ENCODE peak calls at places on chromosomes 13 and 19, in ten cellular contexts. One of them, this sample, is unnamed.

GRCh38 chr19:47821460-47822020 is at the start of gene CRX:
- DNase-seq in colonic mucosa: no peak
- DNase-seq in CD4-positive, CD25-positive, alpha-beta regulatory T cell: no peak
- DNase-seq in cardiac muscle cell: no peak
- DNase-seq in fibroblast of lung: no peak
- DNase-seq in HCT116: no peak
- DNase-seq in psoas muscle: no peak
- DNase-seq in mammary epithelial cell: no peak
- DNase-seq in SK-N-MC: no peak
- DNase-seq in breast epithelium: no peak
- DNase-seq in this sample: no peak

GRCh38 chr19:7500811-7501450 is 12.1 kb upstream of the PEX11G start:
- DNase-seq in colonic mucosa: peak; percentile 77
- DNase-seq in CD4-positive, CD25-positive, alpha-beta regulatory T cell: no peak
- DNase-seq in cardiac muscle cell: no peak
- DNase-seq in fibroblast of lung: peak; percentile 73
- DNase-seq in HCT116: peak; percentile 78
- DNase-seq in psoas muscle: no peak
- DNase-seq in mammary epithelial cell: peak; percentile 72
- DNase-seq in SK-N-MC: no peak
- DNase-seq in breast epithelium: no peak
- DNase-seq in this sample: no peak

GRCh38 chr13:54433511-54434206 is 1405.0 kb downstream of the OLFM4 start:
- DNase-seq in colonic mucosa: no peak
- DNase-seq in CD4-positive, CD25-positive, alpha-beta regulatory T cell: no peak
- DNase-seq in cardiac muscle cell: no peak
- DNase-seq in fibroblast of lung: no peak
- DNase-seq in HCT116: no peak
- DNase-seq in psoas muscle: no peak
- DNase-seq in mammary epithelial cell: no peak
- DNase-seq in SK-N-MC: no peak
- DNase-seq in breast epithelium: no peak
- DNase-seq in this sample: no peak

GRCh38 chr13:57629821-57630235 is 1.7 kb upstream of the PCDH17 start:
- DNase-seq in colonic mucosa: peak; percentile 40
- DNase-seq in CD4-positive, CD25-positive, alpha-beta regulatory T cell: peak; percentile 12
- DNase-seq in cardiac muscle cell: peak; percentile 84
- DNase-seq in fibroblast of lung: peak; percentile 93
- DNase-seq in HCT116: no peak
- DNase-seq in psoas muscle: peak; percentile 82
- DNase-seq in mammary epithelial cell: no peak
- DNase-seq in SK-N-MC: no peak
- DNase-seq in breast epithelium: no peak
- DNase-seq in this sample: peak; percentile 41

GRCh38 chr13:113493315-113493951 is 2.9 kb upstream of the DCUN1D2 start:
- DNase-seq in colonic mucosa: peak; percentile 45
- DNase-seq in CD4-positive, CD25-positive, alpha-beta regulatory T cell: no peak
- DNase-seq in cardiac muscle cell: peak; percentile 93
- DNase-seq in fibroblast of lung: peak; percentile 97
- DNase-seq in HCT116: peak; percentile 85
- DNase-seq in psoas muscle: no peak
- DNase-seq in mammary epithelial cell: peak; percentile 88
- DNase-seq in SK-N-MC: no peak
- DNase-seq in breast epithelium: no peak
- DNase-seq in this sample: no peak

GRCh38 chr19:8611391-8611883 is 922 bp upstream of the ADAMTS10 start:
- DNase-seq in colonic mucosa: peak; percentile 32
- DNase-seq in CD4-positive, CD25-positive, alpha-beta regulatory T cell: no peak
- DNase-seq in cardiac muscle cell: peak; percentile 32
- DNase-seq in fibroblast of lung: peak; percentile 35
- DNase-seq in HCT116: no peak
- DNase-seq in psoas muscle: peak; percentile 69
- DNase-seq in mammary epithelial cell: no peak
- DNase-seq in SK-N-MC: no peak
- DNase-seq in breast epithelium: no peak
- DNase-seq in this sample: peak; percentile 31

GRCh38 chr19:51807925-51808324 is 13.0 kb downstream of the FPR3 start:
- DNase-seq in colonic mucosa: no peak
- DNase-seq in CD4-positive, CD25-positive, alpha-beta regulatory T cell: no peak
- DNase-seq in cardiac muscle cell: no peak
- DNase-seq in fibroblast of lung: no peak
- DNase-seq in HCT116: no peak
- DNase-seq in psoas muscle: no peak
- DNase-seq in mammary epithelial cell: no peak
- DNase-seq in SK-N-MC: no peak
- DNase-seq in breast epithelium: no peak
- DNase-seq in this sample: no peak

GRCh38 chr19:18348171-18348570 is 7.8 kb downstream of the PGPEP1 start:
- DNase-seq in colonic mucosa: no peak
- DNase-seq in CD4-positive, CD25-positive, alpha-beta regulatory T cell: no peak
- DNase-seq in cardiac muscle cell: no peak
- DNase-seq in fibroblast of lung: no peak
- DNase-seq in HCT116: no peak
- DNase-seq in psoas muscle: no peak
- DNase-seq in mammary epithelial cell: no peak
- DNase-seq in SK-N-MC: no peak
- DNase-seq in breast epithelium: no peak
- DNase-seq in this sample: no peak

GRCh38 chr19:40702337-40703012 is 12.0 kb upstream of the NUMBL start:
- DNase-seq in colonic mucosa: no peak
- DNase-seq in CD4-positive, CD25-positive, alpha-beta regulatory T cell: no peak
- DNase-seq in cardiac muscle cell: peak; percentile 45
- DNase-seq in fibroblast of lung: peak; percentile 26
- DNase-seq in HCT116: no peak
- DNase-seq in psoas muscle: no peak
- DNase-seq in mammary epithelial cell: no peak
- DNase-seq in SK-N-MC: no peak
- DNase-seq in breast epithelium: no peak
- DNase-seq in this sample: no peak

GRCh38 chr13:26074706-26075105 is 22.9 kb upstream of the SHISA2 start:
- DNase-seq in colonic mucosa: no peak
- DNase-seq in CD4-positive, CD25-positive, alpha-beta regulatory T cell: no peak
- DNase-seq in cardiac muscle cell: peak; percentile 34
- DNase-seq in fibroblast of lung: peak; percentile 42
- DNase-seq in HCT116: no peak
- DNase-seq in psoas muscle: no peak
- DNase-seq in mammary epithelial cell: peak; percentile 31
- DNase-seq in SK-N-MC: no peak
- DNase-seq in breast epithelium: no peak
- DNase-seq in this sample: no peak

GRCh38 chr13:20024706-20025105 is 66.2 kb downstream of the ZMYM2 start:
- DNase-seq in colonic mucosa: no peak
- DNase-seq in CD4-positive, CD25-positive, alpha-beta regulatory T cell: no peak
- DNase-seq in cardiac muscle cell: no peak
- DNase-seq in fibroblast of lung: no peak
- DNase-seq in HCT116: no peak
- DNase-seq in psoas muscle: no peak
- DNase-seq in mammary epithelial cell: no peak
- DNase-seq in SK-N-MC: no peak
- DNase-seq in breast epithelium: no peak
- DNase-seq in this sample: no peak

GRCh38 chr13:88745013-88745412 is 1073.8 kb downstream of the SLITRK5 start:
- DNase-seq in colonic mucosa: no peak
- DNase-seq in CD4-positive, CD25-positive, alpha-beta regulatory T cell: no peak
- DNase-seq in cardiac muscle cell: no peak
- DNase-seq in fibroblast of lung: no peak
- DNase-seq in HCT116: no peak
- DNase-seq in psoas muscle: no peak
- DNase-seq in mammary epithelial cell: no peak
- DNase-seq in SK-N-MC: no peak
- DNase-seq in breast epithelium: no peak
- DNase-seq in this sample: no peak

GRCh38 chr19:33404506-33404905 is 31.0 kb downstream of the CEBPG start:
- DNase-seq in colonic mucosa: no peak
- DNase-seq in CD4-positive, CD25-positive, alpha-beta regulatory T cell: no peak
- DNase-seq in cardiac muscle cell: no peak
- DNase-seq in fibroblast of lung: no peak
- DNase-seq in HCT116: no peak
- DNase-seq in psoas muscle: peak; percentile 35
- DNase-seq in mammary epithelial cell: no peak
- DNase-seq in SK-N-MC: no peak
- DNase-seq in breast epithelium: no peak
- DNase-seq in this sample: no peak

GRCh38 chr13:38685974-38686571 is 804 bp upstream of the FREM2 start:
- DNase-seq in colonic mucosa: peak; percentile 63
- DNase-seq in CD4-positive, CD25-positive, alpha-beta regulatory T cell: no peak
- DNase-seq in cardiac muscle cell: peak; percentile 15
- DNase-seq in fibroblast of lung: peak; percentile 23
- DNase-seq in HCT116: no peak
- DNase-seq in psoas muscle: no peak
- DNase-seq in mammary epithelial cell: peak; percentile 44
- DNase-seq in SK-N-MC: peak; percentile 64
- DNase-seq in breast epithelium: no peak
- DNase-seq in this sample: no peak

GRCh38 chr19:53936035-53936434 is 26.7 kb upstream of the CACNG8 start:
- DNase-seq in colonic mucosa: no peak
- DNase-seq in CD4-positive, CD25-positive, alpha-beta regulatory T cell: no peak
- DNase-seq in cardiac muscle cell: no peak
- DNase-seq in fibroblast of lung: no peak
- DNase-seq in HCT116: no peak
- DNase-seq in psoas muscle: no peak
- DNase-seq in mammary epithelial cell: no peak
- DNase-seq in SK-N-MC: no peak
- DNase-seq in breast epithelium: no peak
- DNase-seq in this sample: no peak
- H3K36me3 ChIP-seq in colonic mucosa: no peaks in the 10 kb centered on the region
- H3K36me3 ChIP-seq in CD4-positive, CD25-positive, alpha-beta regulatory T cell: no peaks in the 10 kb centered on the region
- H3K36me3 ChIP-seq in cardiac muscle cell: no peaks in the 10 kb centered on the region
- H3K36me3 ChIP-seq in fibroblast of lung: no peaks in the 10 kb centered on the region
- H3K36me3 ChIP-seq in HCT116: no peaks in the 10 kb centered on the region
- H3K36me3 ChIP-seq in psoas muscle: no peaks in the 10 kb centered on the region
- H3K36me3 ChIP-seq in mammary epithelial cell: no peaks in the 10 kb centered on the region
- H3K36me3 ChIP-seq in SK-N-MC: no peaks in the 10 kb centered on the region
- H3K36me3 ChIP-seq in breast epithelium: no peaks in the 10 kb centered on the region
- H3K36me3 ChIP-seq in this sample: no peaks in the 10 kb centered on the region

GRCh38 chr19:54136086-54136863 is 1.3 kb upstream of the CNOT3 start:
- DNase-seq in colonic mucosa: peak; percentile 45
- DNase-seq in CD4-positive, CD25-positive, alpha-beta regulatory T cell: no peak
- DNase-seq in cardiac muscle cell: no peak
- DNase-seq in fibroblast of lung: peak; percentile 7
- DNase-seq in HCT116: no peak
- DNase-seq in psoas muscle: no peak
- DNase-seq in mammary epithelial cell: no peak
- DNase-seq in SK-N-MC: no peak
- DNase-seq in breast epithelium: no peak
- DNase-seq in this sample: no peak
- H3K27ac ChIP-seq in colonic mucosa: peak overlapping the region; percentile 70
- H3K27ac ChIP-seq in CD4-positive, CD25-positive, alpha-beta regulatory T cell: peak overlapping the region; percentile 69
- H3K27ac ChIP-seq in cardiac muscle cell: peak overlapping the region; percentile 85
- H3K27ac ChIP-seq in fibroblast of lung: peak overlapping the region; percentile 18
- H3K27ac ChIP-seq in HCT116: peak overlapping the region; percentile 25
- H3K27ac ChIP-seq in psoas muscle: peak overlapping the region; percentile 69
- H3K27ac ChIP-seq in mammary epithelial cell: no peak overlapping the region
- H3K27ac ChIP-seq in SK-N-MC: no peak overlapping the region
- H3K27ac ChIP-seq in breast epithelium: peak overlapping the region; percentile 41
- H3K27ac ChIP-seq in this sample: peak overlapping the region; percentile 60

GRCh38 chr19:4061178-4061682 is 5.5 kb downstream of the ZBTB7A start:
- DNase-seq in colonic mucosa: peak; percentile 97
- DNase-seq in CD4-positive, CD25-positive, alpha-beta regulatory T cell: no peak
- DNase-seq in cardiac muscle cell: peak; percentile 37
- DNase-seq in fibroblast of lung: no peak
- DNase-seq in HCT116: no peak
- DNase-seq in psoas muscle: peak; percentile 94
- DNase-seq in mammary epithelial cell: peak; percentile 70
- DNase-seq in SK-N-MC: no peak
- DNase-seq in breast epithelium: peak; percentile 89
- DNase-seq in this sample: peak; percentile 68

GRCh38 chr19:4064073-4064550 is 2.6 kb downstream of the ZBTB7A start:
- DNase-seq in colonic mucosa: peak; percentile 46
- DNase-seq in CD4-positive, CD25-positive, alpha-beta regulatory T cell: no peak
- DNase-seq in cardiac muscle cell: peak; percentile 44
- DNase-seq in fibroblast of lung: peak; percentile 36
- DNase-seq in HCT116: no peak
- DNase-seq in psoas muscle: peak; percentile 72
- DNase-seq in mammary epithelial cell: no peak
- DNase-seq in SK-N-MC: no peak
- DNase-seq in breast epithelium: no peak
- DNase-seq in this sample: no peak

GRCh38 chr19:4063369-4064072 is 3.2 kb downstream of the ZBTB7A start:
- DNase-seq in colonic mucosa: peak; percentile 50
- DNase-seq in CD4-positive, CD25-positive, alpha-beta regulatory T cell: no peak
- DNase-seq in cardiac muscle cell: no peak
- DNase-seq in fibroblast of lung: no peak
- DNase-seq in HCT116: no peak
- DNase-seq in psoas muscle: peak; percentile 62
- DNase-seq in mammary epithelial cell: no peak
- DNase-seq in SK-N-MC: no peak
- DNase-seq in breast epithelium: no peak
- DNase-seq in this sample: no peak

GRCh38 chr19:4061683-4062575 is 4.8 kb downstream of the ZBTB7A start:
- DNase-seq in colonic mucosa: peak; percentile 94
- DNase-seq in CD4-positive, CD25-positive, alpha-beta regulatory T cell: no peak
- DNase-seq in cardiac muscle cell: no peak
- DNase-seq in fibroblast of lung: no peak
- DNase-seq in HCT116: no peak
- DNase-seq in psoas muscle: peak; percentile 63
- DNase-seq in mammary epithelial cell: peak; percentile 52
- DNase-seq in SK-N-MC: no peak
- DNase-seq in breast epithelium: peak; percentile 78
- DNase-seq in this sample: no peak

DNA sequence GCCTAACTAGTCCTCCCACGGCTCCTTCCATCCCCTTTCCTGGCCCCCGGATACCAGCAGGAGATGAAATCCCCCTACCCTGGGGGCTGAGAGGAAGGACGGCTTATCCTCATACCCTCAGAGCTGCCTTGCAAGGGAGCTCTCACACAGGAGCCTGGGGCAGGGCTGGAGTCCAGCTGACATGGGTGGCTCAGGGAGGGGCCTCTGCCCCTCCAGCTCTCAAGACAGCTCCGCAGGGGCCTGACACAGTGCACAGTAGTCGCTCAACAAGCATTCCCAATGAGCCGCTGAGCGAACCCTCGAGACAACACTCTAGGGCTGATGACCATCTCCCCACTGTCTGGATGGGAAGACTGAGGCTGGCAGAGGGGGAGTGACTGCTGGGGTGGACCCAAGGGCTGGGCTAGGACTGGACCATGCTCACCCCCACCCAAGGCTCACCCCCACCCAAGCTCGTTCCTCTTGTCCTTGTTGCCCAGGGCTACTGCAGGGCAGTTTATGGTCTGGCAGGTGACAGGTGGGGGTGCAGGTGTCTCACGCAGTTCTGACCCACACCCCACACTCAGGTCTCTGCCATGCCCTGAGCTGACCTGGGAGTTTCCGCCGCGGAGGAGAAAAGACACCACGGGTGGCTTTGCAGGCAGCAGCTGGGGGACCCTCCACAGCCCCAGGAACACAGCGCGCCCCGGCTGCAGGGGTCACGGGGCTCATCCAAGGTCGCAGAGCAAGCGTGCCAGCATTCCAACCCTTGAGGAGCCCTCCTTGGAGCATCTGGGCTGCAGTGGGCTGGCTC is 3.9 kb downstream of the ZBTB7A start:
- DNase-seq in colonic mucosa: peak; percentile 62
- DNase-seq in CD4-positive, CD25-positive, alpha-beta regulatory T cell: no peak
- DNase-seq in cardiac muscle cell: no peak
- DNase-seq in fibroblast of lung: no peak
- DNase-seq in HCT116: no peak
- DNase-seq in psoas muscle: peak; percentile 55
- DNase-seq in mammary epithelial cell: no peak
- DNase-seq in SK-N-MC: no peak
- DNase-seq in breast epithelium: no peak
- DNase-seq in this sample: no peak
- H3K4me3 ChIP-seq in colonic mucosa: peak overlapping the region; percentile 72
- H3K4me3 ChIP-seq in CD4-positive, CD25-positive, alpha-beta regulatory T cell: no peak overlapping the region
- H3K4me3 ChIP-seq in cardiac muscle cell: no peak overlapping the region
- H3K4me3 ChIP-seq in fibroblast of lung: peak overlapping the region; percentile 72
- H3K4me3 ChIP-seq in HCT116: peak overlapping the region; percentile 94
- H3K4me3 ChIP-seq in psoas muscle: peak overlapping the region; percentile 97
- H3K4me3 ChIP-seq in mammary epithelial cell: peak overlapping the region; percentile 89
- H3K4me3 ChIP-seq in SK-N-MC: peak overlapping the region; percentile 90
- H3K4me3 ChIP-seq in breast epithelium: peak overlapping the region; percentile 83
- H3K4me3 ChIP-seq in this sample: peak overlapping the region; percentile 58

GRCh38 chr19:58417071-58417470 is 8.6 kb downstream of the ZNF584 start:
- DNase-seq in colonic mucosa: no peak
- DNase-seq in CD4-positive, CD25-positive, alpha-beta regulatory T cell: no peak
- DNase-seq in cardiac muscle cell: no peak
- DNase-seq in fibroblast of lung: no peak
- DNase-seq in HCT116: no peak
- DNase-seq in psoas muscle: no peak
- DNase-seq in mammary epithelial cell: no peak
- DNase-seq in SK-N-MC: no peak
- DNase-seq in breast epithelium: no peak
- DNase-seq in this sample: no peak
- H3K36me3 ChIP-seq in colonic mucosa: peaks cover 11% of the 10 kb centered on the region
- H3K36me3 ChIP-seq in CD4-positive, CD25-positive, alpha-beta regulatory T cell: peaks cover 22% of the 10 kb centered on the region
- H3K36me3 ChIP-seq in cardiac muscle cell: peaks cover 10% of the 10 kb centered on the region
- H3K36me3 ChIP-seq in fibroblast of lung: peaks cover 22% of the 10 kb centered on the region
- H3K36me3 ChIP-seq in HCT116: peaks cover 41% of the 10 kb centered on the region
- H3K36me3 ChIP-seq in psoas muscle: peaks cover 71% of the 10 kb centered on the region
- H3K36me3 ChIP-seq in mammary epithelial cell: peaks cover 31% of the 10 kb centered on the region
- H3K36me3 ChIP-seq in SK-N-MC: peaks cover 51% of the 10 kb centered on the region
- H3K36me3 ChIP-seq in breast epithelium: peaks cover 16% of the 10 kb centered on the region
- H3K36me3 ChIP-seq in this sample: peaks cover 7% of the 10 kb centered on the region

This sample was measured in CD8-positive, alpha-beta memory T cell.